ENCODE peak calls at places on chromosomes 4 and X, in seven cellular contexts. U, A, W, I, O, E and D are unnamed samples.

GRCh38 chrX:19194285-19195242 is 72.3 kb upstream of the ADGRG2 start:
- DNase-seq in A (no peak), U (no peak), E (no peak), O (no peak), W (no peak), I (no peak), D (no peak)

GRCh38 chrX:107574711-107575110 is 53.6 kb upstream of the PRPS1 start:
- DNase-seq in A (no peak), I (peak), W (no peak), E (no peak), U (no peak), O (no peak), D (no peak)

GRCh38 chr4:123340381-123340701 is 56.3 kb upstream of the SPRY1 start:
- DNase-seq in W (no peak), A (no peak), I (peak), E (no peak), O (peak), U (peak), D (peak)

GRCh38 chr4:5964030-5964429 is 54.2 kb downstream of the C4orf50 start:
- DNase-seq in W (no peak), E (peak), O (no peak), I (no peak), A (no peak), U (no peak), D (no peak)

GRCh38 chr4:11914406-11914805 is 485.7 kb upstream of the HS3ST1 start:
- DNase-seq in O (no peak), E (no peak), W (no peak), U (no peak), A (no peak), I (no peak), D (peak)

GRCh38 chr4:36241771-36242170 is 2.5 kb downstream of the ARAP2 start:
- DNase-seq in I (no peak), O (no peak), W (no peak), A (no peak), U (no peak), E (no peak), D (no peak)

GRCh38 chrX:10904220-10904619 is 206.9 kb upstream of the HCCS start:
- DNase-seq in I (peak), E (no peak), A (no peak), U (peak), W (no peak), O (no peak), D (peak)

GRCh38 chr4:2220016-2220620 is 21.8 kb downstream of the HAUS3 start:
- DNase-seq in I (peak), O (peak), W (peak), A (peak), E (peak), U (no peak), D (peak)

GRCh38 chr4:8355864-8356565 is 84.5 kb downstream of the ACOX3 start:
- DNase-seq in O (no peak), I (peak), W (no peak), U (no peak), A (peak), E (peak), D (peak)

GRCh38 chr4:176150704-176151103 is 44.7 kb downstream of the SPATA4 start:
- DNase-seq in O (no peak), E (no peak), U (no peak), I (no peak), W (no peak), A (no peak), D (no peak)
- H3K4me3 ChIP-seq in O (no peak), E (no peak), U (no peak), I (no peak), W (no peak), A (no peak), D (no peak)

GRCh38 chr4:71554025-71554424 is 215.2 kb downstream of the SLC4A4 start:
- DNase-seq in E (no peak), I (no peak), W (no peak), A (no peak), U (no peak), O (no peak), D (no peak)

GRCh38 chr4:71558248-71558647 is 219.4 kb downstream of the SLC4A4 start:
- DNase-seq in A (no peak), U (no peak), I (no peak), W (no peak), O (no peak), E (no peak), D (no peak)

GRCh38 chr4:71549516-71550160 is 210.8 kb downstream of the SLC4A4 start:
- DNase-seq in E (no peak), O (no peak), A (no peak), W (no peak), I (peak), U (no peak), D (no peak)

GRCh38 chr4:71550220-71551190 is 211.7 kb downstream of the SLC4A4 start:
- DNase-seq in A (no peak), O (peak), U (peak), W (no peak), E (no peak), I (peak), D (peak)

GRCh38 chr4:71553605-71554004 is 214.8 kb downstream of the SLC4A4 start:
- DNase-seq in I (peak), E (no peak), O (no peak), W (no peak), U (no peak), A (no peak), D (peak)
- TF ChIP-seq CTCF in I (peak), E (peak), O (peak), W (peak), U (peak), A (peak), D (peak)

DNA sequence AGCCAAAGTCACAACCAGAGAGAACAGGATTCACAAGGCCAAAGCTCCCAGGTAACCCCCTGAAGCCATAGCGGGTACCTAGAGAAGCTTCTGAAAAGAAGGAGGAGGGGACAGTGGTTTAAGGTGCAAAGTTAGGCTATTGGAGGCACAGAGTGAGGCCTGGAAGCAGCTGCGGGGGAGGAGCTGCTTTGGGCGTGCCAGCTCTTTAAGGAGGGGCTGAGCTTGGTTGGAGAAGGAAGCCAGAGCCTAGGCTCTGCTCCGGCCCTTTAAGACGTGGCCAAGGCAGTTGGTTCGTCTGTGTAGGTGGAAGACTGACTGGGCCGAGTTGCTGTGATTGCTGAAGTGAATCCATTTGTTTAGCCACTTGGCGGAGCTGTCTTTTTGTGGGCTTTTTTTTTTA is 1.5 kb downstream of the KLF8 start:
- DNase-seq in E (peak), U (no peak), I (no peak), W (peak), O (no peak), A (peak), D (peak)
- H3K4me3 ChIP-seq in E (peak), U (no peak), I (no peak), W (peak), O (no peak), A (peak), D (no peak)

DNA sequence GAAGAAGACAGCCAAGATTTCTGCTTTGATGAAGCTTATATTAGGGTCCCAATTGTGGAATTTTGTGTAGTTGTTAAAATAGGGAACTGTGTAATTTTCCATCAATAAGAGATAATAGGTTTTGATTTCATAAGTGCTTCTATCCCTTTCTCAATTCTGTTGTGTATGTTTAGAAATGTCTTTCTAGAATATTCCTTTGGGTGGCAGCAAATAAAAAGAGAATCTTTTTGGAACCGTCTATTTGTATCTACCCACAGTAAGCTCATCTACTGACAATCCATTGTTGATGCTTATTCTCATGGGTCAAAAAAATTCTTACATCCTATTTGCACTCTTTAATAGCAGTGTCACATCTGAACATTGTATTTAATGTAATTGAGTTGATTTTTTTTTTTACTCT is 61.7 kb downstream of the TMA16 start:
- DNase-seq in A (no peak), I (peak), O (no peak), E (no peak), U (no peak), W (no peak), D (no peak)
- TF ChIP-seq CTCF in A (no peak), I (peak), O (peak), E (no peak), U (no peak), W (no peak), D (no peak)

DNA sequence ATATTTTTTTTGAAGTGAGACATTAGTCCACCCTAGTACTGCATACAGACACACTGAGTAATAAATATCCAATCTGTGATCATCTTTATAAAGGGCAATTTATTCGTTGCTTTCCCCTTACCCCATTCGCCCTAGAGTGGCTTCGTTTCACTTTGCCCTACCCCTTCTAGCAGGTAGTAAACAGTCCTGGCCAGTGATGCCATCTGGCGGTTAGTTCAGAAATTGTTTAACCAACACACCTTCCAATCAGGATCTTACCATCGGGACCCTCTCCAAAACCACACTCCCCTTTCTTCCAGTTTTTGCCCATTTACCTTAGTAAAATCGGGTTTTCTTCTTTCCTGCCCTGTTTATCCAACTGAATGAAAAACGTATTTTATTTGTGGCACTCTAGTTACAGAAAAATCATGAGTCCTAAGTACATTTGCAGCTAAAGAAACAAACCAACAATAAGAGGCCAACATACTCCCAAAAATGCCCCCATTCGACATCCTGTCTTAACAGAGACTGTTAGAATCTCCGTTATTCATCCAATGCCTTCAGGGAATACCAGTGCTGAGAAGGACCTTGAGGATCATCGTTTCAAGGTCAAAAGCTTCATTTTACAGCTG is 2.2 kb downstream of the PPA2 start:
- DNase-seq in I (peak), E (peak), U (no peak), W (peak), A (peak), O (peak), D (peak)
- H3K4me3 ChIP-seq in I (no peak), E (peak), U (no peak), W (peak), A (no peak), O (peak), D (peak)

GRCh38 chrX:119983494-119983893 is 39.9 kb upstream of the NKAP start:
- DNase-seq in A (no peak), E (no peak), U (no peak), O (no peak), W (no peak), I (no peak), D (no peak)

GRCh38 chrX:119982145-119982544 is 38.6 kb upstream of the NKAP start:
- DNase-seq in A (no peak), E (no peak), W (no peak), U (no peak), O (no peak), I (no peak), D (no peak)

GRCh38 chrX:119986203-119986602 is 42.7 kb upstream of the NKAP start:
- DNase-seq in A (no peak), O (no peak), U (no peak), E (no peak), W (no peak), I (no peak), D (no peak)

GRCh38 chrX:119984652-119985051 is 41.1 kb upstream of the NKAP start:
- DNase-seq in I (no peak), U (no peak), W (no peak), A (no peak), E (no peak), O (no peak), D (no peak)

DNA sequence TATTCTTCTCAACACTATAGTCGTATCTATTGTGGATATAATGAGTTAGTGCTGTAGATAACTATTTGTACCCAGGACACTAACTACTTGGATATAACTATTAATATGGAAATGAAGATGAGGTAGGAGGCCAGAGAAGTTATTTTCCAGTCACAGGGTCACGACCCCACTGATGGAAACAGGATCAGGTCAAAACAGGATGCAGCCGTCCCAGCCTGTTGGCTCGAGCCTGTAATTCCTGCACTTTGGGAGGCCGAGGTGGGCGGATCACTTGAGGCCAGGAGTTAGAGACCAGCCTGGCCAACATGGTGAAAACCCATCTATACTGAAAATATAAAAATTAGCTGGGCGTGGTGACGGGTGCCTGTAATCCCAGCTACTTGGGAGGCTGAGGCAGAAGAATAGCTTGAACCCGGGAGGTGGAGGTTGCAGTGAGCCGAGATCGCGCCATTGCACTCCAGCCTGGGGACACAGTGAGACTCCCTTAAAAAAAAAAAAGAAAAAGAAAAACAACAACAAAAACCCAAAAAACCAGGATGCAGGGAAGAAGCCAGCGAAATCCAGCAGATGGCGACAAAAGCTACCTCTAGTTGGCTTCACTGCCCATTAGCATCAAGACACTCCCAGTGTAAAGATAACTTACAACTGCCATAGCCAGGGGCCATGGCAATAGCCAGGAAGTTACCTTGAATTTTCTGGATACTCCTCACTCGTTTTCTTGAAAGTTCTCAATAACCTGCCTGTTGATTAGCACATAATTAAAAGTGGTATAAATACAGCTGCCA is 37.9 kb upstream of the NKAP start:
- DNase-seq in A (peak), U (no peak), O (no peak), I (peak), W (no peak), E (no peak), D (peak)
- TF ChIP-seq CTCF in A (no peak), U (peak), O (peak), I (peak), W (peak), E (peak), D (peak)

GRCh38 chr4:14117575-14118228 is 490.2 kb upstream of the BOD1L1 start:
- DNase-seq in W (no peak), A (no peak), U (no peak), O (no peak), E (no peak), I (no peak), D (no peak)

GRCh38 chr4:14115106-14115505 is 487.6 kb upstream of the BOD1L1 start:
- DNase-seq in E (no peak), A (no peak), W (no peak), O (no peak), U (no peak), I (no peak), D (no peak)

GRCh38 chr4:14110407-14110806 is 482.9 kb upstream of the BOD1L1 start:
- DNase-seq in W (no peak), U (peak), A (no peak), O (peak), E (no peak), I (peak), D (peak)

GRCh38 chr4:14111730-14112171 is 484.2 kb upstream of the BOD1L1 start:
- DNase-seq in A (no peak), E (no peak), U (peak), O (no peak), I (peak), W (no peak), D (peak)
- H3K4me3 ChIP-seq in A (no peak), E (peak), U (peak), O (no peak), I (no peak), W (no peak), D (peak)

GRCh38 chrX:53452812-53453211 is 18.6 kb upstream of the HSD17B10 start:
- DNase-seq in U (no peak), O (no peak), E (no peak), I (no peak), A (no peak), W (no peak), D (no peak)

GRCh38 chrX:53456254-53456653 is 22.1 kb upstream of the HSD17B10 start:
- DNase-seq in I (peak), O (no peak), U (no peak), A (no peak), E (no peak), W (no peak), D (no peak)

DNA sequence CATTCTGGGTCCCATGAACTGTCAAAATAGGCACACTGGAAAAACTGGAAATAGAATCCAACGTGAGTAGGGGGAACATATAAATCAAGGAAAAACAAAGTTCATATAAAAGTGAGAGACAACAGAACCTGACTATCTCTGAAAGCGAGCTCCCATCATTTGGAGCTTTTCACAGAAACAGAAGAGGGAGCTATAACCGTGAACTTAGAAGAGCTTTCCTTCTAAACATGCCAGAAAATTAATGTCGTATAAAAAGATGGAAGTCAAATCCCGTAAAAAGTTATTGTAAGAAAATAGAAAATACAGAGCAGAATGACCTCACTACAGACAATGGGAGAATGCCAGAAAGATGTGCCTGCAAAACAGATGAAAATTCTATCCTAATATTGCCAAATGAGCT is 23.9 kb upstream of the HSD17B10 start:
- DNase-seq in U (no peak), A (no peak), O (no peak), W (no peak), I (peak), E (no peak), D (peak)
- TF ChIP-seq CTCF in U (no peak), A (no peak), O (peak), W (no peak), I (peak), E (no peak), D (peak)

GRCh38 chr4:146550161-146550560 is 28.4 kb upstream of the SLC10A7 start:
- DNase-seq in I (no peak), E (no peak), A (no peak), U (no peak), O (no peak), W (no peak), D (no peak)
- H3K4me3 ChIP-seq in I (no peak), E (no peak), A (no peak), U (no peak), O (no peak), W (no peak), D (no peak)

DNA sequence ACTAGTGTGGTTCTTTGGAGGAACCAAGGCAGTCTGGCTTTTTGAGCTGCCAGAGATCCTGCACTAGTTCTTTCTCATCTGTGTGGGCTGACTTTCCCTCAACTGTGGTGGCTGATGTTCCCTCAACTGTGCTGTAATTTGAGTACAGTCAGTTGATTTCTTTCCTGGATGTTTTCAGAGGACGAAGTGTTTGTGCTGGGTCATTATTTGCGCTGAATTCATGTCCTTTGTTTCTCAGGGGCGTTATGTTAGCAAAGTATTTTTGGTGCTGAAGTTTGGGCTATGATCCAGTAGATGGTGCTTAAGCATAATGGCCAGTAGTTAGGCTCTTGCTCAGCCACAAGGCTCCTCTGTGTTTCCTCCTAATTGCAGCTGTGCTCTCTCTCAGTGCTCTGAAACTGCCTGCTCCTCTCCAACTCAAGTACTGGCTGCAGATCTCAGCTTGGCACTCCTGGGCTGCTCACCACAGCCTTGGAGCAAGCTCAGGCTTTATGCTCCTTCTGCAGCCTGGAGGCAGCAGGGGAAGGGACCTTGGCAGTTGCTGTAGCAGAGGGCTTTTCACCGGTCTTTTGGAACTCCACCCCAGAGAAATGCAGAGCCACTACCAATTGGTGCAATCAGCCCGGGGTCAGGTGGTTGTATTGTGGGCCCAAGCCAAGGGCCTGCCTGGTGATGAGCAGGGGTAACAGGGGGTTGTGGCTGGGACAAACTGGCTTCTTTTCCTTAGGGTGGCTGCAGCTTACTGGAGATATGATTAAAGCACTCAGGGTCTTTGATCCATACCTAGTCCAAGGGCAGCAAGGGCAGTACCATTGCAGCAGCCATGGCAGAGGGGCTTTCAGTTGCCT is 27.9 kb downstream of the ENPEP start:
- DNase-seq in I (peak), O (no peak), W (no peak), U (no peak), E (no peak), A (no peak), D (peak)
- TF ChIP-seq CTCF in I (no peak), O (no peak), W (no peak), U (no peak), E (no peak), A (no peak), D (peak)